ENCODE peak calls at places on chromosome 11, in five cellular contexts. U is Peyer's patch, E is A549, K is right lobe of liver, G is transverse colon. M is an unnamed sample.

GRCh38 chr11:69915501-69916250 is 96.5 kb upstream of the FGF3 start:
- DNase-seq in U (peak; percentile 87), E (peak; percentile 75), K (peak; percentile 81), G (peak; percentile 79), M (peak; percentile 84)

GRCh38 chr11:78562398-78562797 is 12.3 kb downstream of the NARS2 start:
- DNase-seq in U (no peak), E (no peak), K (no peak), G (no peak), M (no peak)

GRCh38 chr11:73747762-73748161 is 13.1 kb downstream of the RAB6A start:
- DNase-seq in U (no peak), E (no peak), K (no peak), G (no peak), M (no peak)

GRCh38 chr11:128476729-128477128 is 110.6 kb downstream of the ETS1 start:
- DNase-seq in U (no peak), E (no peak), K (no peak), G (no peak), M (no peak)

GRCh38 chr11:22491826-22492225 is 133.8 kb downstream of the FANCF start:
- DNase-seq in U (no peak), E (no peak), K (no peak), G (no peak), M (no peak)

GRCh38 chr11:100676901-100677300 is 10.2 kb upstream of the ARHGAP42 start:
- DNase-seq in U (no peak), E (peak; percentile 32), K (no peak), G (no peak), M (no peak)

GRCh38 chr11:134337051-134337450 is 5.3 kb downstream of the GLB1L2 start:
- DNase-seq in U (no peak), E (no peak), K (no peak), G (no peak), M (no peak)

GRCh38 chr11:69018924-69019323 is 5.9 kb upstream of the MRGPRF start:
- DNase-seq in U (no peak), E (no peak), K (no peak), G (no peak), M (peak; percentile 90)

GRCh38 chr11:45982656-45983470 is 60.4 kb downstream of the LARGE2 start:
- DNase-seq in U (no peak), E (peak; percentile 11), K (no peak), G (no peak), M (no peak)

GRCh38 chr11:8252946-8253345 is 10.7 kb downstream of the LMO1 start:
- DNase-seq in U (peak; percentile 15), E (no peak), K (peak; percentile 19), G (no peak), M (peak; percentile 34)

GRCh38 chr11:8250981-8251620 is 12.6 kb downstream of the LMO1 start:
- DNase-seq in U (peak; percentile 28), E (no peak), K (peak; percentile 33), G (peak; percentile 3), M (peak; percentile 40)

GRCh38 chr11:8251767-8252295 is 11.8 kb downstream of the LMO1 start:
- DNase-seq in U (peak; percentile 25), E (no peak), K (peak; percentile 22), G (peak; percentile 3), M (peak; percentile 39)

GRCh38 chr11:8253566-8253965 is 10.1 kb downstream of the LMO1 start:
- DNase-seq in U (peak; percentile 9), E (no peak), K (peak; percentile 17), G (no peak), M (peak; percentile 50)

GRCh38 chr11:8252388-8252787 is 11.3 kb downstream of the LMO1 start:
- DNase-seq in U (peak; percentile 19), E (no peak), K (peak; percentile 21), G (no peak), M (peak; percentile 57)
- TF ChIP-seq POLR2A in U (no peak), E (no peak), K (no peak), G (no peak), M (no peak)

DNA sequence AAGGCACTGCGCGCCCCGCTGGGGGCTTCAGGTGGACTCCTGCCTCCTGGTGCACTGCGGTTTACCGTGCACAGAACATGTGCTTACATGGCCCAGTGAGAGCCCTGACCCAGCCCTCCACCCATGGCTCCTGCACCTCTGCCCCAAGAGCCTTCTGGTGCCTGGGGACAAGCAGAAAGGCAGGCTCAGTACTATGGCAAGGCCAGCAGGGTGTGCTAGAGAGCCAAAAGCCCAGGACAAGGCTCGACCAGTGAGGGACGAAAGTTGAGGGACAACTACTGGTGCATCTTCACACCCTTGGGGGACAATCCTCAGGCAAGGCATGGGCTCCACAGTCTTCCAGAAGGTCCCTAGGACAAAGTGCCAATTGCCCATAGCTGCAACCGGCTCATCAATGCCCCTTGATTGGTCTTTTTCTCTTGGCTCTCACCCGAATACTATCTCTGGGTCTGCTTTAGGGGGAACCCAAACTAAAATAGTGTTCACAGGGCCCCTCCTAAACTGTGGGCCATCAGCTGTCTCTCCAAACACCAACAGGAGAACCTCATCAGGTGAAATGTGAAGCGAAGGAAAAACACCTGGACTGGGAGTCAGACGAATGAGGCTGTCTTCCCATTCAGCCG is 13.5 kb downstream of the PGA5 start:
- DNase-seq in U (peak; percentile 78), E (peak; percentile 70), K (peak; percentile 76), G (peak; percentile 70), M (no peak)
- TF ChIP-seq POLR2A in U (no peak), E (no peak), K (no peak), G (no peak), M (no peak)

GRCh38 chr11:65524747-65525658 is at the start of gene SCYL1:
- DNase-seq in U (peak; percentile 92), E (peak; percentile 81), K (peak; percentile 88), G (peak; percentile 88), M (peak; percentile 93)
- TF ChIP-seq POLR2A in U (no peak), E (peak; percentile 44), K (peak; percentile 62), G (peak; percentile 60), M (peak; percentile 61)

DNA sequence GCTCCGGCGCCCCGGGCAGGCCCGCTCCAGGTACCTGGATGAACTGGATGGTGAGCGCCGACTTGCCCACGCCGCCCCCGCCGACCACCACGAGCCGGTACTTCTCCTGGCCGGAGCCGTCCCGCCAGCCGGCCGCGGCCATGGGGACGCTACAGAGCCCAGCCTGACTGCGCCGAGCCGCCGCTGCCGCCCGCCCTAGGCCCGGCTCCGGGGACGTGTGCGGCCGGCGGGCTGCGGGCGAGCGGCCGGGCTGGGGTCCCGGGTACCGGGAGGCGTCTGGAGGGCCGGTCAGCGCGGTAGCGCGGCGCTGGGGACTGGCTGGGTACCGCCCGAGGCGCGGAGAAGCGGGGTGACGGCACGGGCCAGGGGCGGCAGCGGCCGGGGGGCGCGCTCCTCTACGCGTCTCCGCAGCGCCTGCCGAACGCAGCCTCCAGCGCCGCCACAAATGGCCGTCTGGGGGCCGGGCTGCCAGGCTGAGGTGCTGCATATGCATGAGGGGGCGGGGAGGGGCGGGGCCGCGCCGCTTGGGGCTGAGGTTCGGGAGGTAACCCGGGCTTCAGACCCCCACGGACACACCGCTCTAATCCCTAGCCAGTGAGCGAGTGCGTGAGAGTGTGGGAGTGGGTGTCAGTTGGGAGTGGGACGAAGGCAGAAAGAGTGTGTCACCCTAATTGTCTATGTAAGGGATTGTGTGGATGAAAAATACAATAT is at the start of gene RRAS2:
- DNase-seq in U (peak; percentile 89), E (peak; percentile 78), K (peak; percentile 83), G (peak; percentile 81), M (peak; percentile 86)
- TF ChIP-seq POLR2A in U (peak; percentile 93), E (peak; percentile 92), K (peak; percentile 83), G (peak; percentile 69), M (peak; percentile 39)

GRCh38 chr11:60221706-60222105 is 21.2 kb downstream of the MS4A4E start:
- DNase-seq in U (no peak), E (no peak), K (no peak), G (no peak), M (no peak)
- TF ChIP-seq POLR2A in U (no peak), E (no peak), K (no peak), G (no peak), M (no peak)

GRCh38 chr11:67504950-67505561 is at the start of gene PITPNM1:
- DNase-seq in U (peak; percentile 90), E (peak; percentile 62), K (peak; percentile 85), G (peak; percentile 89), M (peak; percentile 80)
- TF ChIP-seq POLR2A in U (peak; percentile 22), E (no peak), K (peak; percentile 58), G (no peak), M (no peak)

GRCh38 chr11:3854660-3854976 is 846 bp upstream of the STIM1 start:
- DNase-seq in U (no peak), E (no peak), K (no peak), G (no peak), M (no peak)

GRCh38 chr11:3854977-3855807 is at the start of gene STIM1:
- DNase-seq in U (peak; percentile 97), E (peak; percentile 94), K (peak; percentile 96), G (peak; percentile 96), M (peak; percentile 97)

GRCh38 chr11:3856856-3857553 is 1.5 kb downstream of the STIM1 start:
- DNase-seq in U (no peak), E (no peak), K (no peak), G (no peak), M (no peak)

GRCh38 chr11:3857628-3858027 is 2.2 kb downstream of the STIM1 start:
- DNase-seq in U (no peak), E (no peak), K (no peak), G (no peak), M (no peak)

DNA sequence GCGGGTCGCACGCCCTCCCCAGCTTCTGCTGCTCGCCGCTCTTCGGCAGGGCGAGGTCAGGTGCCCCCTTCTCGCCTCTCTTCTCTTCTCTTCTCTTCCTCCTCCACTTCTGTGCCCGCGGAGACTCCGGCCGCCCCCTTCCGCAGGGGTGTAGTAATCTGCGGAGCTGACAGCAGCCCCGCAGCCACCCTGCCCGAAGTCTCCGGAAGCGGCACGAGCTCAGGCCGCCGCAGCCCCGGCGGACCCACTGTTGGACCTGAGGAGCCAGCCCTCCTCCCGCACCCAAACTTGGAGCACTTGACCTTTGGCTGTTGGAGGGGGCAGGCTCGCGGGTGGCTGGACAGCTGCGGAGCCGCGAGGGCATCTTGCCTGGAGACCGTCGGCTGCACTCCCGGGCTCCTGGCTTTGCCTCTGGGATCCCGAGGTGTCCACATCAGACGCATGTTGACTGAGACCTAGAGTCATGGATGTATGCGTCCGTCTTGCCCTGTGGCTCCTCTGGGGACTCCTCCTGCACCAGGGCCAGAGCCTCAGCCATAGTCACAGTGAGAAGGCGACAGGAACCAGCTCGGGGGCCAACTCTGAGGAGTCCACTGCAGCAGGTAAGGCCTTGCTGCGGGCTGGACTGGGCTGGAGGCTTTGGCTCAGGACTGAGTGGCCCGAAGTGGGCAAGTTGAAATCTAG is 486 bp downstream of the STIM1 start:
- DNase-seq in U (peak; percentile 77), E (peak; percentile 33), K (peak; percentile 82), G (peak; percentile 57), M (peak; percentile 79)
- TF ChIP-seq POLR2A in U (no peak), E (no peak), K (peak; percentile 20), G (no peak), M (no peak)

GRCh38 chr11:18634140-18635032 is at the start of gene SPTY2D1:
- DNase-seq in U (peak; percentile 97), E (peak; percentile 99), K (peak; percentile 99), G (peak; percentile 99), M (peak; percentile 100)
- TF ChIP-seq POLR2A in U (peak; percentile 84), E (peak; percentile 68), K (peak; percentile 91), G (peak; percentile 96), M (peak; percentile 91)

GRCh38 chr11:11842426-11843008 is 745 bp downstream of the USP47 start:
- DNase-seq in U (no peak), E (peak; percentile 76), K (peak; percentile 70), G (peak; percentile 75), M (peak; percentile 80)
- TF ChIP-seq POLR2A in U (no peak), E (no peak), K (peak; percentile 45), G (peak; percentile 34), M (peak; percentile 60)